ENCODE peak calls at places on chromosomes 3 and 15, in six cellular contexts. K is EL; R is activated CD4-positive, alpha-beta T cell treated with anti-CD3 and anti-CD28 coated beads for 4 hours; Z is lung; V is WTC11; S is stimulated activated CD4-positive, alpha-beta T cell treated with anti-CD3 and anti-CD28 coated beads, Interleukin-2, amount 100 ng/mL, for 24 hours. T is an unnamed sample.

GRCh38 chr3:48409291-48410201 is 20.3 kb downstream of the PLXNB1 start:
- DNase-seq in K (no peak), R (no peak), Z (no peak), V (peak), S (peak), T (peak)

GRCh38 chr3:189295089-189295488 is 123.3 kb downstream of the TPRG1 start:
- DNase-seq in K (no peak), R (no peak), Z (no peak), V (no peak), S (no peak), T (no peak)

GRCh38 chr15:89442671-89443307 is 53.6 kb downstream of the RHCG start:
- DNase-seq in K (peak), R (no peak), Z (no peak), V (peak), S (peak), T (peak)

GRCh38 chr3:49769516-49769915 is 16.8 kb downstream of the IP6K1 start:
- DNase-seq in K (no peak), R (no peak), Z (no peak), V (no peak), S (no peak), T (no peak)

GRCh38 chr3:193835414-193835813 is 242.4 kb downstream of the OPA1 start:
- DNase-seq in K (no peak), R (no peak), Z (no peak), V (no peak), S (no peak), T (no peak)

GRCh38 chr3:20061331-20061730 is 21.1 kb downstream of the KAT2B start:
- DNase-seq in K (no peak), R (no peak), Z (no peak), V (no peak), S (no peak), T (no peak)

GRCh38 chr3:190721330-190721729 is 141.2 kb downstream of the GMNC start:
- DNase-seq in K (no peak), R (no peak), Z (no peak), V (no peak), S (no peak), T (no peak)

GRCh38 chr15:39364721-39365120 is 216.2 kb upstream of the THBS1 start:
- DNase-seq in K (no peak), R (no peak), Z (no peak), V (no peak), S (no peak), T (no peak)

GRCh38 chr3:37800022-37800493 is 61.6 kb upstream of the CTDSPL start:
- DNase-seq in K (peak), R (no peak), Z (no peak), V (no peak), S (no peak), T (no peak)

GRCh38 chr15:45855907-45856579 is 221.2 kb downstream of the SQOR start:
- DNase-seq in K (peak), R (no peak), Z (no peak), V (no peak), S (no peak), T (no peak)

GRCh38 chr3:48428088-48428862 is 1.6 kb downstream of the PLXNB1 start:
- DNase-seq in K (no peak), R (no peak), Z (no peak), V (peak), S (no peak), T (peak)

GRCh38 chr3:100516843-100517242 is 24.4 kb downstream of the TMEM45A start:
- DNase-seq in K (peak), R (no peak), Z (no peak), V (no peak), S (no peak), T (no peak)

GRCh38 chr3:54053201-54053600 is 69.2 kb upstream of the CACNA2D3 start:
- DNase-seq in K (no peak), R (no peak), Z (peak), V (no peak), S (no peak), T (no peak)

GRCh38 chr3:7546219-7546618 is 685.3 kb downstream of the GRM7 start:
- DNase-seq in K (no peak), R (no peak), Z (no peak), V (no peak), S (no peak), T (no peak)

GRCh38 chr15:81856627-81857026 is 189.2 kb downstream of the MEX3B start:
- DNase-seq in K (no peak), R (no peak), Z (no peak), V (no peak), S (no peak), T (no peak)